ENCODE peak calls at places on chromosomes 11 and 22, in ten cellular contexts. N is psoas muscle, X is heart right ventricle, R is aorta, C is lower lobe of right lung, U is IMR-90, G is body of pancreas, B is kidney, W is SJSA1, P is upper lobe of right lung. T is an unnamed sample. For H3K4me1 and H3K9me3, the result is how much of the 10 kb centered on the place peaks cover.

GRCh38 chr11:62796281-62796680 is 4.5 kb upstream of the TMEM223 start:
- DNase-seq in P (no peak), X (no peak), U (no peak), N (no peak), G (no peak), B (no peak), R (no peak), C (no peak), W (no peak), T (no peak)

GRCh38 chr11:62611705-62612365 is 740 bp downstream of the EML3 start:
- DNase-seq in P (peak), X (peak), U (peak), W (peak), B (peak), R (peak), C (peak), N (peak), G (peak), T (peak)

GRCh38 chr11:69682221-69682620 is 7.1 kb upstream of the LTO1 start:
- DNase-seq in B (no peak), G (no peak), P (peak), U (no peak), N (no peak), R (no peak), X (no peak), C (no peak), W (peak), T (no peak)

GRCh38 chr11:64874308-64874707 is 4.1 kb downstream of the EHD1 start:
- DNase-seq in P (no peak), R (peak), X (no peak), B (no peak), N (no peak), G (no peak), C (no peak), W (no peak), U (peak), T (no peak)

GRCh38 chr11:44805152-44805461 is 78.3 kb downstream of the TSPAN18 start:
- DNase-seq in N (no peak), X (no peak), R (no peak), C (no peak), B (no peak), W (no peak), P (no peak), U (no peak), G (no peak), T (no peak)

GRCh38 chr22:28907311-28908008 is 24.1 kb downstream of the ZNRF3 start:
- DNase-seq in P (no peak), N (no peak), U (peak), C (no peak), B (no peak), G (peak), R (no peak), X (no peak), W (no peak), T (no peak)

GRCh38 chr11:62025429-62026105 is 58.1 kb upstream of the FTH1 start:
- DNase-seq in U (peak), G (peak), W (peak), B (peak), C (peak), P (peak), N (peak), X (peak), R (peak), T (peak)

GRCh38 chr11:70695086-70695960 is 297.0 kb downstream of the CTTN start:
- DNase-seq in U (peak), B (peak), C (peak), R (no peak), X (no peak), W (no peak), P (no peak), G (no peak), N (no peak), T (no peak)

GRCh38 chr11:111819161-111820058 is 52.0 kb downstream of the ALG9 start:
- DNase-seq in X (no peak), P (no peak), G (peak), R (no peak), B (no peak), U (peak), N (peak), C (no peak), W (no peak), T (peak)

GRCh38 chr22:23369054-23369685 is 188.9 kb downstream of the BCR start:
- DNase-seq in B (no peak), C (no peak), W (no peak), P (no peak), G (no peak), R (no peak), U (no peak), X (no peak), N (no peak), T (no peak)

GRCh38 chr11:67409781-67410368 is 5.6 kb upstream of the CARNS1 start:
- DNase-seq in P (no peak), N (no peak), G (peak), B (no peak), R (no peak), U (no peak), W (no peak), C (no peak), X (no peak), T (no peak)

GRCh38 chr11:95708681-95709080 is 80.9 kb downstream of the FAM76B start:
- DNase-seq in W (no peak), U (no peak), X (no peak), P (no peak), B (no peak), C (no peak), N (no peak), R (no peak), G (no peak), T (no peak)

GRCh38 chr22:26835929-26836528 is 178.6 kb downstream of the MIAT start:
- DNase-seq in C (no peak), P (no peak), N (no peak), W (peak), G (peak), U (peak), R (no peak), B (no peak), X (no peak), T (peak)

GRCh38 chr11:66419825-66420224 is 1.0 kb upstream of the NPAS4 start:
- DNase-seq in X (no peak), G (no peak), B (no peak), U (no peak), W (no peak), C (no peak), N (no peak), R (no peak), P (no peak), T (no peak)

GRCh38 chr11:78319453-78319955 is 98.1 kb downstream of the GAB2 start:
- DNase-seq in B (no peak), C (no peak), G (no peak), R (no peak), U (peak), X (no peak), W (no peak), N (no peak), P (no peak), T (no peak)

GRCh38 chr22:42844756-42845155 is 12.3 kb downstream of the ARFGAP3 start:
- DNase-seq in G (no peak), P (no peak), X (no peak), U (peak), N (no peak), R (no peak), C (no peak), B (no peak), W (peak), T (peak)

GRCh38 chr11:119065369-119065768 is 2.2 kb upstream of the VPS11 start:
- DNase-seq in U (peak), N (no peak), B (no peak), P (no peak), G (no peak), R (no peak), W (no peak), C (no peak), X (no peak), T (no peak)

GRCh38 chr11:93123351-93123898 is 74.4 kb downstream of the SLC36A4 start:
- DNase-seq in W (no peak), C (no peak), B (no peak), U (peak), P (no peak), R (no peak), N (no peak), X (peak), G (peak), T (no peak)

DNA sequence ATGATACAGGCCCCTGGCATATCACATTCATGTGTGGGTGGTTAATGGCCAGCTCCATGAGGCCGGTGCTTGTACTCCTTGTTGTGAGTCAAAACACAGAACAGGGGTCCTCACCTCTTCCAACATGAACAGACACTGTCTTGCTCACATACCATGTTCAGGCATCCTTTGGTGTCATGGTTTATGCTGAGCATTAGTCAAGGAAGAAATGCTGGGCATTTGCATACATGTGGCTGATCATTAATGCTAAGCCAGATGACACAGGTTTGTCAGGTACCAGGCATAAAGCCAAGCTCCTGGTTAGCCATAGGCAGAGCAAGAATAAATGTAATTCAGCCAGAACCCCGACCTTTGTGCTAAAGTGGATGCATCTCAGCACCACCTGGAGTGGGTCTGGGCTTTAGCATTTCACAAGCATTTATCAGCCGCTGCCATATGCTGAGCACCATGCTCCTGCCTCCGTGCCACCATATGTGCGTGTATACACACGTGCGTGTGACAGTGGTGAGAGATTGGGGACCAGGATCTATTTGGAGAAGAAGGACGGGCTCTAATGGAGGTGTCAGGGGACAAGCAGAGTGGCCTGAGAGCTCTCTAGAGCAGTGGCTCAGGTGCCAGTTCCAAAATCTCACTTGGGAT is 55.0 kb downstream of the MICAL2 start:
- DNase-seq in R (no peak), N (no peak), G (no peak), X (no peak), P (peak), U (no peak), W (no peak), C (no peak), B (no peak), T (no peak)
- H3K4me1 ChIP-seq in R (under half), N (under half), G (under half), X (half or more), P (under half), U (under half), W (half or more), C (under half), B (under half), T (under half)

GRCh38 chr22:47927811-47928210 is 1165.4 kb downstream of the TBC1D22A start:
- DNase-seq in U (no peak), R (no peak), B (no peak), P (no peak), C (no peak), X (no peak), G (no peak), W (no peak), N (no peak), T (no peak)

GRCh38 chr22:47933226-47933625 is 1170.8 kb downstream of the TBC1D22A start:
- DNase-seq in R (no peak), N (no peak), W (no peak), G (no peak), B (no peak), X (no peak), U (no peak), P (no peak), C (no peak), T (no peak)

GRCh38 chr22:47928626-47929025 is 1166.2 kb downstream of the TBC1D22A start:
- DNase-seq in C (no peak), W (peak), B (no peak), P (no peak), U (no peak), R (no peak), N (no peak), X (no peak), G (no peak), T (no peak)

GRCh38 chr22:47929073-47929472 is 1166.6 kb downstream of the TBC1D22A start:
- DNase-seq in R (no peak), N (no peak), B (no peak), P (no peak), C (no peak), U (no peak), W (peak), G (no peak), X (no peak), T (no peak)

DNA sequence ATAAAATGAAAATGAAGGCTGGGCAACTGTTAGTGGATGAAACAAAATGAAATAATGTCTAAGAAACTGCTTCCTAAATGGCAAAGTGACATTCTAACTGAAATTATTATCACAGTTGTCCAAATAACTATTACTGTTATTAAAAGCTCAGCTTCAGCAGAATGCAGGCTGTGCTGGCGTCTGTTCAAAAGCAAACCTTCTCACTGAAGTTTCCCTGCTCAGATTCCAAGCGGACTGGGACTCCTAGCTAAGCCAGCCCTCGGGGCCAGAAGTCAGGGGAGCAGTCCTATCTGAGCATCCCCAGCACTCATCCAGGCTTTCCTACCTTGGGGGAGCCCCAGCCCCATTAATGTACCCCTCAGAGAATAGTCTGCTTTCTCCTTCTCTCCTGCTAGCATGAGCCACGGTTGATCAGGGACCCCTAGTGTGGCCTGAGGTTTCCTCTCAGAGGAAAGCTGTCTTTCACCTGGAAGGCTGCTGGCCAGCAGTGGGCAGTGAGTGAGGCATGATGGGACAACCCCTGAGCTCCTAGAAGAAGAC is 1167.3 kb downstream of the TBC1D22A start:
- DNase-seq in P (no peak), U (no peak), X (no peak), R (no peak), B (no peak), G (no peak), C (no peak), N (no peak), W (no peak), T (no peak)
- H3K9me3 ChIP-seq in P (under half), U (under half), X (under half), R (under half), B (under half), G (under half), C (under half), N (under half), W (under half), T (under half)

GRCh38 chr11:60859616-60860250 is 4.0 kb upstream of the PTGDR2 start:
- DNase-seq in R (no peak), N (no peak), X (no peak), U (no peak), P (no peak), C (peak), G (no peak), B (peak), W (no peak), T (no peak)
- H3K4me1 ChIP-seq in R (under half), N (under half), X (under half), U (under half), P (under half), C (under half), G (under half), B (under half), W (under half), T (under half)

GRCh38 chr22:49182416-49182815 is 645.3 kb downstream of the BRD1 start:
- DNase-seq in U (no peak), P (no peak), W (no peak), C (peak), B (peak), N (no peak), X (no peak), R (peak), G (no peak), T (no peak)

GRCh38 chr22:49184736-49185135 is 642.9 kb downstream of the BRD1 start:
- DNase-seq in G (no peak), X (no peak), C (peak), U (no peak), R (peak), N (no peak), W (no peak), P (no peak), B (peak), T (no peak)

GRCh38 chr22:49185312-49185969 is 642.2 kb downstream of the BRD1 start:
- DNase-seq in N (no peak), C (peak), W (no peak), P (no peak), G (no peak), U (no peak), R (no peak), B (peak), X (no peak), T (no peak)

GRCh38 chr22:49183208-49183825 is 644.4 kb downstream of the BRD1 start:
- DNase-seq in G (no peak), B (peak), U (no peak), N (no peak), X (no peak), C (peak), W (no peak), R (peak), P (no peak), T (no peak)

GRCh38 chr22:49183826-49184216 is 643.9 kb downstream of the BRD1 start:
- DNase-seq in G (no peak), B (peak), R (peak), C (peak), P (no peak), U (no peak), W (no peak), X (no peak), N (no peak), T (no peak)
- H3K9me3 ChIP-seq in G (under half), B (under half), R (under half), C (under half), P (under half), U (half or more), W (under half), X (under half), N (under half), T (under half)

GRCh38 chr11:29012507-29012906 is 904.3 kb downstream of the METTL15 start:
- DNase-seq in W (no peak), U (no peak), B (no peak), G (no peak), N (no peak), C (no peak), P (no peak), X (no peak), R (no peak), T (no peak)
- H3K4me1 ChIP-seq in W (under half), U (under half), B (under half), G (under half), N (under half), C (under half), P (under half), X (under half), R (under half), T (under half)

GRCh38 chr22:47398491-47398890 is 636.0 kb downstream of the TBC1D22A start:
- DNase-seq in C (no peak), R (no peak), W (no peak), X (no peak), P (no peak), N (no peak), U (no peak), G (no peak), B (no peak), T (no peak)
- H3K9me3 ChIP-seq in C (under half), R (under half), W (under half), X (under half), P (under half), N (under half), U (under half), G (under half), B (under half), T (under half)

GRCh38 chr11:8083088-8083395 is 2.0 kb downstream of the TUB start:
- DNase-seq in W (no peak), U (no peak), C (no peak), R (no peak), N (no peak), P (no peak), G (no peak), X (no peak), B (no peak), T (no peak)
- H3K4me1 ChIP-seq in W (under half), U (under half), C (under half), R (under half), N (under half), P (under half), G (under half), X (half or more), B (under half), T (under half)

DNA sequence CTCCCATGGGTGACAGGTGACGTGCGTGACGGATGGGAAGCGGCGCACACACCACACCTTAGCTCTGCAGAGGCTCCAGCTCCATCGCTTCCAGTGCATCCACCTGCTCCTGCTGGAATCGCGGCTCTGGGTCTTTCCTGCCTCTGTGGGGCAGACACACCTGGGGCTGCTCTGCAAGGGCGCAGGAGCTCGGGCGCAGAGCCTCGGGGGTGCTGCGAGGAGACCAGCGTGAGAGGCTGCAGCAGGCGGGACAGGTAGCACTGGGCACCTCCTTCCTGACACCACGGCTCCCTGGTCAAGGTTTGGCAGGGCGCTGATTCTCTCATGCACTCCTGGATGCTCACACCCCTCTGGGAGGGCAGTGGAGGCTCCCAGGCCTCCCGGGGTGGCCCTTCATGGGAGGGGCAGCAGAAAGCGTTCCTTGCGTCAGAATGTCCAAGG is 1494.3 kb downstream of the BRD1 start:
- DNase-seq in C (peak), P (no peak), R (no peak), B (peak), W (no peak), G (no peak), X (no peak), U (no peak), N (no peak), T (no peak)
- H3K9me3 ChIP-seq in C (under half), P (under half), R (under half), B (under half), W (under half), G (under half), X (under half), U (half or more), N (under half), T (under half)